ENCODE peak calls at places on chromosome 16, in eight cellular contexts. W is lower leg skin; D is T-helper 17 cell; U is germinal center; Y is effector memory CD4-positive, alpha-beta T cell; F is neural crest cell; G is cardiac muscle cell; C is stimulated activated CD4-positive, alpha-beta T cell treated with anti-CD3 and anti-CD28 coated beads, Interleukin-1b, Interleukin-23, amount 100 ng/mL, for 1 hour. R is an unnamed sample.

GRCh38 chr16:19113577-19114358 is at the start of gene ITPRIPL2:
- DNase-seq in Y (no peak), G (peak; percentile 97), C (no peak), D (no peak), F (peak; percentile 58), W (peak; percentile 84), U (peak; percentile 69), R (peak; percentile 81)

GRCh38 chr16:68506331-68507053 is 32.6 kb upstream of the ZFP90 start:
- DNase-seq in U (no peak), W (no peak), D (no peak), C (no peak), Y (no peak), G (no peak), F (no peak), R (no peak)

GRCh38 chr16:31402687-31403086 is 9.6 kb downstream of the ITGAD start:
- DNase-seq in U (no peak), Y (no peak), D (no peak), W (no peak), C (no peak), F (no peak), G (peak; percentile 13), R (no peak)

GRCh38 chr16:89354325-89354724 is 136.0 kb downstream of the ANKRD11 start:
- DNase-seq in Y (no peak), U (no peak), D (no peak), W (no peak), G (no peak), F (no peak), C (no peak), R (no peak)

GRCh38 chr16:67562918-67563707 is 787 bp downstream of the CTCF start:
- DNase-seq in C (peak; percentile 22), G (peak; percentile 64), U (peak; percentile 48), F (peak; percentile 55), W (no peak), Y (peak; percentile 50), D (peak; percentile 50), R (peak; percentile 82)

GRCh38 chr16:12499032-12499735 is 304.5 kb downstream of the CPPED1 start:
- DNase-seq in Y (no peak), U (no peak), W (no peak), C (no peak), D (no peak), G (no peak), F (no peak), R (no peak)

GRCh38 chr16:29806096-29806579 is at the start of gene MAZ:
- DNase-seq in D (peak; percentile 85), C (peak; percentile 60), U (peak; percentile 88), W (no peak), F (peak; percentile 37), Y (no peak), G (peak; percentile 96), R (peak; percentile 90)

GRCh38 chr16:11743308-11744074 is 834 bp upstream of the TXNDC11 start:
- DNase-seq in U (peak; percentile 6), D (no peak), F (no peak), Y (peak; percentile 15), W (peak; percentile 73), G (peak; percentile 84), C (no peak), R (peak; percentile 9)

GRCh38 chr16:797120-797420 is 3.5 kb downstream of the GNG13 start:
- DNase-seq in W (no peak), U (no peak), F (no peak), Y (no peak), C (no peak), G (no peak), D (no peak), R (no peak)

GRCh38 chr16:23835390-23836077 is at the start of gene PRKCB:
- DNase-seq in Y (peak; percentile 84), G (peak; percentile 63), W (peak; percentile 65), D (peak; percentile 90), C (peak; percentile 90), U (peak; percentile 96), F (peak; percentile 77), R (peak; percentile 92)

GRCh38 chr16:48608871-48609452 is 1.0 kb downstream of the N4BP1 start:
- DNase-seq in W (no peak), F (no peak), Y (peak; percentile 18), G (no peak), C (no peak), U (peak; percentile 45), D (no peak), R (no peak)

GRCh38 chr16:31213342-31213741 is 577 bp upstream of the TRIM72 start:
- DNase-seq in F (no peak), U (no peak), W (no peak), G (no peak), D (no peak), Y (no peak), C (no peak), R (no peak)

GRCh38 chr16:73714976-73715375 is 581.6 kb upstream of the PSMD7 start:
- DNase-seq in U (no peak), W (no peak), F (no peak), G (no peak), Y (no peak), C (no peak), D (no peak), R (no peak)

GRCh38 chr16:19295393-19295792 is 9.9 kb downstream of the CLEC19A start:
- DNase-seq in W (no peak), C (no peak), G (no peak), F (no peak), U (no peak), D (no peak), Y (no peak), R (no peak)

GRCh38 chr16:48613061-48613957 is 3.3 kb upstream of the N4BP1 start:
- DNase-seq in U (no peak), W (no peak), F (no peak), G (peak; percentile 73), D (peak; percentile 31), Y (peak; percentile 48), C (no peak), R (no peak)

GRCh38 chr16:70750893-70751467 is 50.0 kb downstream of the VAC14 start:
- DNase-seq in U (no peak), D (no peak), Y (no peak), C (no peak), F (no peak), W (no peak), G (peak; percentile 98), R (no peak)